ENCODE peak calls at places on chromosomes 4 and X, in ten cellular contexts. F, U, H, Z, L, C, M, D, A and G are unnamed samples.

GRCh38 chr4:10315638-10316037 is 141.6 kb downstream of the ZNF518B start:
- DNase-seq in F (no peak), U (no peak), H (no peak), Z (no peak), L (no peak), C (no peak), M (no peak), D (no peak), A (no peak), G (no peak)

GRCh38 chr4:165505991-165506779 is 127.4 kb downstream of the CPE start:
- DNase-seq in F (no peak), U (no peak), H (no peak), Z (peak; percentile 71), L (no peak), C (no peak), M (no peak), D (no peak), A (no peak), G (peak; percentile 86)

GRCh38 chr4:165175879-165176278 is 31.5 kb upstream of the KLHL2 start:
- DNase-seq in F (no peak), U (no peak), H (no peak), Z (peak; percentile 42), L (no peak), C (no peak), M (no peak), D (no peak), A (no peak), G (peak; percentile 55)

GRCh38 chr4:86011117-86011516 is 348.7 kb downstream of the MAPK10 start:
- DNase-seq in F (peak; percentile 48), U (no peak), H (peak; percentile 21), Z (peak; percentile 96), L (no peak), C (no peak), M (peak; percentile 23), D (peak; percentile 64), A (no peak), G (peak; percentile 97)

GRCh38 chr4:99324978-99325377 is 3.8 kb upstream of the ADH1B start:
- DNase-seq in F (peak; percentile 82), U (no peak), H (no peak), Z (peak; percentile 2), L (no peak), C (no peak), M (peak; percentile 72), D (peak; percentile 10), A (no peak), G (peak; percentile 17)

GRCh38 chr4:185429660-185430059 is 3.9 kb upstream of the UFSP2 start:
- DNase-seq in F (no peak), U (no peak), H (no peak), Z (no peak), L (no peak), C (no peak), M (no peak), D (no peak), A (no peak), G (no peak)

GRCh38 chrX:8520791-8521190 is 56.2 kb downstream of the VCX3B start:
- DNase-seq in F (no peak), U (no peak), H (no peak), Z (peak; percentile 59), L (no peak), C (no peak), M (no peak), D (no peak), A (no peak), G (no peak)

GRCh38 chr4:185738038-185738552 is 73.9 kb downstream of the SORBS2 start:
- DNase-seq in F (peak; percentile 45), U (no peak), H (no peak), Z (peak; percentile 70), L (no peak), C (no peak), M (no peak), D (no peak), A (no peak), G (peak; percentile 72)

GRCh38 chrX:31591355-31591754 is 519.5 kb upstream of the FTHL17 start:
- DNase-seq in F (no peak), U (no peak), H (no peak), Z (no peak), L (no peak), C (no peak), M (no peak), D (no peak), A (no peak), G (no peak)

GRCh38 chr4:98612318-98613250 is 45.8 kb downstream of the TSPAN5 start:
- DNase-seq in F (no peak), U (no peak), H (no peak), Z (no peak), L (no peak), C (no peak), M (no peak), D (no peak), A (no peak), G (peak; percentile 36)

GRCh38 chrX:98371994-98372393 is 1488.3 kb downstream of the RPA4 start:
- DNase-seq in F (no peak), U (no peak), H (no peak), Z (no peak), L (no peak), C (no peak), M (no peak), D (no peak), A (no peak), G (no peak)

GRCh38 chrX:110056419-110056818 is 53.5 kb downstream of the TMEM164 start:
- DNase-seq in F (no peak), U (no peak), H (no peak), Z (no peak), L (no peak), C (no peak), M (no peak), D (no peak), A (no peak), G (no peak)

GRCh38 chr4:8916914-8917305 is 45.3 kb upstream of the HMX1 start:
- DNase-seq in F (no peak), U (no peak), H (no peak), Z (no peak), L (no peak), C (no peak), M (no peak), D (no peak), A (no peak), G (no peak)

GRCh38 chr4:80705311-80705710 is 325.2 kb upstream of the BMP3 start:
- DNase-seq in F (no peak), U (no peak), H (no peak), Z (peak; percentile 28), L (no peak), C (no peak), M (no peak), D (no peak), A (no peak), G (peak; percentile 37)

GRCh38 chr4:149311076-149311475 is 504.6 kb downstream of the IQCM start:
- DNase-seq in F (no peak), U (no peak), H (no peak), Z (no peak), L (no peak), C (no peak), M (no peak), D (no peak), A (no peak), G (no peak)

GRCh38 chr4:94528792-94529451 is 77.2 kb downstream of the PDLIM5 start:
- DNase-seq in F (no peak), U (no peak), H (no peak), Z (no peak), L (no peak), C (no peak), M (no peak), D (no peak), A (no peak), G (no peak)

GRCh38 chr4:168449740-168450442 is 30.4 kb downstream of the DDX60L start:
- DNase-seq in F (peak; percentile 22), U (no peak), H (no peak), Z (peak; percentile 75), L (no peak), C (no peak), M (no peak), D (peak; percentile 19), A (no peak), G (peak; percentile 81)

GRCh38 chrX:153967536-153968214 is 3.9 kb downstream of the HCFC1 start:
- DNase-seq in F (no peak), U (no peak), H (no peak), Z (no peak), L (no peak), C (no peak), M (no peak), D (no peak), A (no peak), G (no peak)

GRCh38 chr4:3790006-3790561 is 23.9 kb downstream of the ADRA2C start:
- DNase-seq in F (no peak), U (no peak), H (no peak), Z (no peak), L (no peak), C (no peak), M (peak; percentile 5), D (no peak), A (no peak), G (no peak)

GRCh38 chr4:5656415-5656814 is 51.9 kb downstream of the EVC2 start:
- DNase-seq in F (no peak), U (no peak), H (no peak), Z (no peak), L (no peak), C (no peak), M (no peak), D (no peak), A (no peak), G (no peak)

GRCh38 chr4:152515678-152516077 is 20.2 kb downstream of the FBXW7 start:
- DNase-seq in F (no peak), U (no peak), H (no peak), Z (peak; percentile 72), L (no peak), C (no peak), M (no peak), D (no peak), A (no peak), G (peak; percentile 67)

GRCh38 chr4:159516556-159516955 is 413.7 kb downstream of the RAPGEF2 start:
- DNase-seq in F (no peak), U (no peak), H (no peak), Z (peak; percentile 76), L (no peak), C (no peak), M (no peak), D (no peak), A (no peak), G (peak; percentile 79)

GRCh38 chrX:9493936-9494335 is 29.1 kb downstream of the TBL1X start:
- DNase-seq in F (no peak), U (no peak), H (no peak), Z (peak; percentile 3), L (no peak), C (no peak), M (no peak), D (no peak), A (no peak), G (no peak)

GRCh38 chrX:132482632-132483031 is 6.2 kb downstream of the MBNL3 start:
- DNase-seq in F (no peak), U (no peak), H (no peak), Z (no peak), L (no peak), C (no peak), M (no peak), D (no peak), A (no peak), G (no peak)

GRCh38 chrX:23331701-23332100 is 2.9 kb upstream of the PTCHD1 start:
- DNase-seq in F (no peak), U (no peak), H (no peak), Z (no peak), L (no peak), C (no peak), M (no peak), D (no peak), A (no peak), G (no peak)

GRCh38 chr4:17286737-17287460 is 225.0 kb downstream of the QDPR start:
- DNase-seq in F (no peak), U (no peak), H (no peak), Z (no peak), L (no peak), C (no peak), M (no peak), D (no peak), A (no peak), G (no peak)

GRCh38 chr4:131370846-131371245 is 1778.2 kb upstream of the PCDH10 start:
- DNase-seq in F (no peak), U (no peak), H (no peak), Z (no peak), L (no peak), C (no peak), M (no peak), D (no peak), A (no peak), G (no peak)

GRCh38 chr4:164373021-164373420 is 380.9 kb upstream of the SMIM31 start:
- DNase-seq in F (no peak), U (no peak), H (no peak), Z (no peak), L (no peak), C (no peak), M (no peak), D (no peak), A (no peak), G (no peak)